ENCODE peak calls at places on chromosomes 12 and 14, in six cellular contexts. F is GM04504, V is NCI-H187, P is G401, H is GM04503, M is amygdala. Y is an unnamed sample.

GRCh38 chr12:123912415-123913385 is 59.9 kb downstream of the CCDC92 start:
- DNase-seq in F (no peak), M (no peak), H (no peak), V (no peak), P (peak), Y (no peak)

GRCh38 chr12:116864371-116865160 is 16.7 kb downstream of the HRK start:
- DNase-seq in M (no peak), V (no peak), H (peak), F (peak), P (no peak), Y (no peak)

GRCh38 chr12:121513464-121514183 is 67.2 kb downstream of the KDM2B start:
- DNase-seq in V (no peak), H (no peak), F (no peak), P (peak), M (no peak), Y (no peak)

GRCh38 chr14:69049675-69050074 is 70.6 kb upstream of the ACTN1 start:
- DNase-seq in F (no peak), P (no peak), M (no peak), H (no peak), V (no peak), Y (no peak)

GRCh38 chr14:34363733-34364134 is 98.3 kb downstream of the SPTSSA start:
- DNase-seq in H (no peak), P (no peak), M (no peak), V (no peak), F (no peak), Y (no peak)

GRCh38 chr12:87687362-87687761 is 341.8 kb downstream of the C12orf50 start:
- DNase-seq in V (no peak), P (no peak), M (no peak), F (no peak), H (no peak), Y (no peak)

GRCh38 chr12:70719672-70720420 is 82.6 kb upstream of the PTPRB start:
- DNase-seq in V (no peak), M (no peak), H (peak), P (peak), F (peak), Y (no peak)

GRCh38 chr12:54173066-54173726 is 15.6 kb downstream of the SMUG1 start:
- DNase-seq in V (peak), H (no peak), F (no peak), M (no peak), P (peak), Y (no peak)

GRCh38 chr14:22471545-22472121 is 117.4 kb downstream of the DAD1 start:
- DNase-seq in H (no peak), V (no peak), F (no peak), P (no peak), M (peak), Y (no peak)

GRCh38 chr14:96409701-96410100 is 17.8 kb downstream of the AK7 start:
- DNase-seq in F (no peak), H (no peak), P (no peak), V (no peak), M (no peak), Y (no peak)

GRCh38 chr14:77424862-77425261 is 1.5 kb upstream of the NOXRED1 start:
- DNase-seq in F (no peak), P (no peak), H (no peak), V (no peak), M (no peak), Y (no peak)

GRCh38 chr14:68899033-68899603 is 80.0 kb downstream of the ACTN1 start:
- DNase-seq in P (no peak), V (no peak), M (no peak), F (no peak), H (no peak), Y (no peak)

GRCh38 chr12:70052931-70053497 is 190.2 kb upstream of the CNOT2 start:
- DNase-seq in H (peak), F (peak), V (no peak), M (no peak), P (no peak), Y (no peak)

GRCh38 chr12:3135522-3136461 is 58.6 kb downstream of the TSPAN9 start:
- DNase-seq in F (no peak), H (no peak), P (peak), M (peak), V (no peak), Y (no peak)

GRCh38 chr12:50747817-50748216 is 16.1 kb upstream of the ATF1 start:
- DNase-seq in M (no peak), P (no peak), H (no peak), V (no peak), F (no peak), Y (no peak)

GRCh38 chr14:58395815-58396626 is at the start of gene TOMM20L:
- DNase-seq in V (peak), P (peak), M (peak), H (no peak), F (peak), Y (peak)

GRCh38 chr12:47938594-47938993 is 24.8 kb upstream of the TMEM106C start:
- DNase-seq in V (no peak), P (no peak), M (no peak), H (no peak), F (no peak), Y (no peak)

GRCh38 chr14:55446127-55446736 is 5.8 kb upstream of the TBPL2 start:
- DNase-seq in H (no peak), M (no peak), P (peak), V (peak), F (peak), Y (peak)

GRCh38 chr12:15164997-15165659 is 56.1 kb downstream of the RERG start:
- DNase-seq in V (no peak), F (no peak), P (no peak), M (no peak), H (no peak), Y (no peak)

Y was measured in activated T-helper 9 cell treated with anti-CD3 and anti-CD28 coated beads, Interleukin-2, amount 50 U/mL, for 16 hours.